ENCODE peak calls at places on chromosomes 1 and 21, in six cellular contexts. Z is HepG2, R is foreskin fibroblast, M is GM20000, P is uterus, A is fibroblast of pulmonary artery. B is an unnamed sample.

GRCh38 chr1:27934818-27935549 is at the start of gene SMPDL3B:
- DNase-seq in P (no peak), M (no peak), Z (no peak), A (no peak), R (no peak), B (no peak)

GRCh38 chr1:235009074-235009473 is 119.6 kb downstream of the TOMM20 start:
- DNase-seq in M (no peak), Z (no peak), R (no peak), P (no peak), A (no peak), B (peak)

GRCh38 chr1:65068202-65069011 is 79.6 kb upstream of the AK4 start:
- DNase-seq in M (peak), R (peak), P (no peak), A (peak), Z (no peak), B (peak)

GRCh38 chr1:245609354-245609753 is 454.6 kb downstream of the KIF26B start:
- DNase-seq in A (no peak), M (no peak), P (no peak), Z (no peak), R (no peak), B (no peak)

GRCh38 chr1:220386494-220387195 is 114.4 kb upstream of the RAB3GAP2 start:
- DNase-seq in M (no peak), Z (no peak), P (no peak), R (no peak), A (no peak), B (no peak)

GRCh38 chr1:222455188-222455879 is 92.6 kb downstream of the HHIPL2 start:
- DNase-seq in M (peak), Z (peak), R (peak), A (peak), P (peak), B (peak)

GRCh38 chr1:24643362-24644346 is 552 bp downstream of the SRRM1 start:
- DNase-seq in Z (no peak), R (no peak), P (no peak), M (no peak), A (no peak), B (peak)

GRCh38 chr1:8903908-8904650 is 25.6 kb upstream of the ENO1 start:
- DNase-seq in P (peak), R (peak), A (peak), Z (peak), M (no peak), B (no peak)

GRCh38 chr1:46077669-46078068 is 54.8 kb downstream of the PIK3R3 start:
- DNase-seq in Z (no peak), A (no peak), M (no peak), P (no peak), R (no peak), B (no peak)

GRCh38 chr1:82880506-82880905 is 1079.8 kb downstream of the ADGRL2 start:
- DNase-seq in A (no peak), M (no peak), R (no peak), P (no peak), Z (no peak), B (no peak)

GRCh38 chr1:79004916-79005315 is 1.6 kb downstream of the ADGRL4 start:
- DNase-seq in Z (no peak), A (peak), M (no peak), P (no peak), R (no peak), B (no peak)

GRCh38 chr1:233122779-233123178 is 172.4 kb downstream of the NTPCR start:
- DNase-seq in P (no peak), R (no peak), M (no peak), Z (no peak), A (no peak), B (no peak)

GRCh38 chr1:171916315-171916771 is 75.0 kb downstream of the DNM3 start:
- DNase-seq in Z (no peak), M (no peak), P (no peak), R (no peak), A (no peak), B (no peak)

GRCh38 chr1:231603598-231604275 is 22.9 kb upstream of the DISC1 start:
- DNase-seq in R (no peak), A (peak), Z (peak), P (no peak), M (peak), B (peak)

GRCh38 chr1:47981664-47982350 is 15.4 kb downstream of the TRABD2B start:
- DNase-seq in M (no peak), Z (no peak), A (no peak), R (no peak), P (no peak), B (no peak)

GRCh38 chr1:157932082-157932481 is 61.4 kb upstream of the KIRREL1 start:
- DNase-seq in Z (no peak), P (no peak), R (peak), M (no peak), A (peak), B (no peak)

GRCh38 chr1:31934706-31935629 is 3.2 kb downstream of the PTP4A2 start:
- DNase-seq in P (no peak), M (no peak), A (peak), Z (no peak), R (peak), B (peak)

GRCh38 chr1:57986432-57986831 is 560.1 kb downstream of the OMA1 start:
- DNase-seq in P (no peak), A (no peak), Z (no peak), R (no peak), M (peak), B (peak)

GRCh38 chr21:46004168-46004861 is 22.7 kb downstream of the COL6A1 start:
- DNase-seq in R (no peak), P (peak), Z (no peak), M (no peak), A (no peak), B (no peak)

GRCh38 chr1:153541641-153542569 is 1.2 kb upstream of the S100A5 start:
- DNase-seq in M (no peak), A (no peak), Z (no peak), R (no peak), P (no peak), B (no peak)

GRCh38 chr21:16079830-16080229 is 350.0 kb downstream of the USP25 start:
- DNase-seq in M (no peak), R (peak), P (no peak), Z (peak), A (peak), B (no peak)

GRCh38 chr1:172269644-172270043 is 150.8 kb upstream of the C1orf105 start:
- DNase-seq in A (peak), P (no peak), R (peak), M (no peak), Z (peak), B (no peak)

GRCh38 chr1:203346755-203347102 is 4.2 kb downstream of the FMOD start:
- DNase-seq in M (no peak), A (no peak), R (no peak), P (no peak), Z (no peak), B (no peak)

GRCh38 chr1:51949014-51949702 is 41.3 kb downstream of the RAB3B start:
- DNase-seq in Z (no peak), A (no peak), R (no peak), P (no peak), M (no peak), B (no peak)

GRCh38 chr1:233328661-233329498 is 1.4 kb downstream of the MAP3K21 start:
- DNase-seq in P (peak), Z (no peak), M (no peak), R (no peak), A (no peak), B (peak)

GRCh38 chr1:213989740-213990472 is 2.1 kb downstream of the PROX1 start:
- DNase-seq in A (no peak), Z (no peak), M (no peak), R (no peak), P (peak), B (no peak)

GRCh38 chr1:115838426-115838804 is 2.5 kb downstream of the NHLH2 start:
- DNase-seq in P (no peak), A (no peak), M (peak), Z (no peak), R (no peak), B (no peak)

GRCh38 chr1:210600421-210601195 is 271.9 kb downstream of the HHAT start:
- DNase-seq in R (peak), A (no peak), M (no peak), Z (no peak), P (no peak), B (no peak)

DNA sequence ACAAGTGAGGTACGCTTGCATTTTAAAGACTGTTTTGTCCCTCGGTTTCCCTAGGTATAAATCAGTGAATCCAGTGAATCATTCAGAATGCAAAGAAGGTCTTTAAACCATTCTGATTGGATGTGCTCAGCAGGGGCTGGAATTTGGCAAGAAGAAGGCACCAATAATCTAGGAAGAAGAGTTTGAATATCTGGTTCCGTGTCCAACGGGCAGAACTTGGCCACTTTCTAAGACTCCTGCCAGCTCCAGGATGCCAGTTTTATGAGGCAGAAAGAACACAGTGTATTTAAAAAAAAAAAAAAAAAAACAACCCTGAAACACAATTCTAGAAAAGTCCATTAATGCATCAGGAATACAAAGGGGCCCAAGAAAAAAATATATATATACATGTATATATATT is 3.0 kb upstream of the TENT5C start:
- DNase-seq in A (no peak), Z (no peak), M (no peak), P (no peak), R (no peak), B (no peak)
- TF ChIP-seq CTCF in A (no peak), Z (no peak), M (no peak), P (no peak), R (no peak), B (no peak)

GRCh38 chr1:43994794-43995790 is 3.7 kb downstream of the CCDC24 start:
- DNase-seq in R (no peak), M (peak), P (no peak), A (peak), Z (peak), B (peak)
- TF ChIP-seq CTCF in R (peak), M (peak), P (no peak), A (peak), Z (peak), B (peak)

DNA sequence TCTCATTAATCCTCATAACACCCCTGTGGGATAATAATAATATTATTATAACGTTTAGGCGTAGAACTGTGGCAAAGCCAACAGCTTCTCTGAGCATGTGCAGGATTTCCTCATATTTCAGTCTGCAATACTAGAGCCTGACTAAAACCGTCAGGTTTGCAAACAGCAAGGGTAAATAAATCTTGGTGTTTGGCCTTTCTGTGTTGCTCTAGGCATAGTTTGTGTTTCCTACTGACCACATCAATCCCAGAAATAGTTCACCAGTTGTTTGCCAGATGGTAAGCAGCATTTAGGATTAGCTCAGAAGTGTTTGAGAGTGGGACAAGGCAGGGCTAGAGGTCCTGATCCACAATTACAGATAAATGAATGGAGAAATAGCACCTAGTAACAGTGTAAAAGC is 2.8 kb upstream of the KCNA3 start:
- DNase-seq in A (no peak), P (no peak), M (no peak), Z (peak), R (peak), B (no peak)
- TF ChIP-seq CTCF in A (no peak), P (no peak), M (no peak), Z (no peak), R (no peak), B (no peak)

DNA sequence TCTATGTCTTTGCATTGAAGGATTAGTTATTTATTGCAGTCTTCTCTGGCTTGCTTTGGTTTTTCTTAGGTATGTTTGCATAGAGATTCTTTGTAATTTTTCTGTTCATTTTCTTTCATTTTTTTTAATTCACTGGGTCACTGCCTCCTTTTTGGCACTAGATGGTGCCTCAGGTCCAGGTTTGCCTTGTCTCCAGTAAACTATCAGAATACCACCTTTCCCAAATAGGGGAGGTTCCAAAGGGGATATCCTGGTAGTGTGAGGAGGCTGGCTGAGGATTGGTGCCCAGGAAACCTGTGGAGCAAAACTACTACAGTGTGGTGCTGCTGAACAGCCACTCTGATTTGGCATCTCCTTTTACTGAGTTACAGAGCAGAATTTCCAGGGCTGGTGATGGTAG is 257.1 kb downstream of the KCTD3 start:
- DNase-seq in Z (no peak), A (peak), R (no peak), P (no peak), M (no peak), B (peak)
- TF ChIP-seq CTCF in Z (peak), A (peak), R (peak), P (no peak), M (no peak), B (peak)

DNA sequence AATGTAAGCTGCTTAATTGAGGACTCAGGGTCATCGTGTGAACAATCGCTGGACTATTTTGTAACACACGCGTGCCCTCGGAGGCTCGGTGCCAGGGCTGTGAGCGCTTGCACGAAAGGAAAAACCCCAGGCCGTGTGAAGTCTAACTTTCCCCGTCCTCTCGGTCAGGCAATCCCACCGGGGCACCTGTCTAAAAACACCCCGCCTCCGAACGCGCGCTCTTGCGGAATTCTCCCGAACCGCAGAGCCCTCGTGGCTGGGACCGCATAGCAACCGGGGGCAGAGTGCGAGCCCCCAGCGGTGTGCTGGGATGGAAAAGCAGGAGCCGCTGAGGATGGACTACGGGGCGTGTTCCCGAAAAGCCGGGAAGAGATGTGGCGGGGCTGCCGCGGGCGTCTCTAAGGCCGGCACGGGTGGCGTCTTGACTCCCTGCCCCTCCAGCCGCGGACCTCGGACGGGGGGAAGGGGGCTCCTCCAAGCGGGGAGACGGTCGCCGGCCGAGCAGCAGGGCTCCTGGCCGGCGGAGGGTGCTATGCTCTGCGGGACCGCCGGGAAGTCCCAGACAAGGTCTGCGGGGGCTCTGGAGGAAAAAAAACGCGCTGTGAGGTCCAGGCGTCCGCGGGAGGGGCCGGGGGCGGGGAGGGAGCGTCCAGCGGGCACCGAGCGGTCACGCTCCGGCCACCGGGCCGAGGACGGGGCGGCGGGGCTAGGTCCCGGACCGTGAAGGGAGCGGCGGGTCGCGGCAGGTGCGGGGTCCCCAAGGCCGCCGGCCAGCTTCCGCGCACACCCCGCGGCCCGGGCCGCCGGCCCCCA is 936 bp downstream of the ZBTB21 start:
- DNase-seq in A (peak), Z (peak), P (peak), M (peak), R (no peak), B (peak)
- TF ChIP-seq CTCF in A (no peak), Z (peak), P (peak), M (peak), R (no peak), B (peak)

B was measured in GM12865.